ENCODE peak calls at places on chromosomes 12 and 14, in seven cellular contexts. One of them, this sample, is unnamed.

GRCh38 chr14:103118019-103118662 is 5.1 kb upstream of the TNFAIP2 start:
- DNase-seq in IMR-90: peak
- DNase-seq in HTR-8/SVneo: no peak
- DNase-seq in nucleus accumbens: peak
- DNase-seq in effector memory CD4-positive, alpha-beta T cell: no peak
- DNase-seq in activated CD4-positive, alpha-beta T cell treated with anti-CD3 and anti-CD28 coated beads for 1 hour: no peak
- DNase-seq in LNCaP clone FGC: no peak
- DNase-seq in this sample: no peak

GRCh38 chr12:131775904-131776889 is 52.0 kb upstream of the MMP17 start:
- DNase-seq in IMR-90: no peak
- DNase-seq in nucleus accumbens: no peak
- DNase-seq in HTR-8/SVneo: no peak
- DNase-seq in LNCaP clone FGC: no peak
- DNase-seq in activated CD4-positive, alpha-beta T cell treated with anti-CD3 and anti-CD28 coated beads for 1 hour: no peak
- DNase-seq in effector memory CD4-positive, alpha-beta T cell: no peak
- DNase-seq in this sample: no peak

GRCh38 chr12:113052326-113052725 is 4.2 kb upstream of the DTX1 start:
- DNase-seq in effector memory CD4-positive, alpha-beta T cell: no peak
- DNase-seq in LNCaP clone FGC: no peak
- DNase-seq in activated CD4-positive, alpha-beta T cell treated with anti-CD3 and anti-CD28 coated beads for 1 hour: no peak
- DNase-seq in IMR-90: no peak
- DNase-seq in nucleus accumbens: no peak
- DNase-seq in HTR-8/SVneo: no peak
- DNase-seq in this sample: no peak

GRCh38 chr12:85803231-85803630 is 33.0 kb downstream of the RASSF9 start:
- DNase-seq in LNCaP clone FGC: no peak
- DNase-seq in activated CD4-positive, alpha-beta T cell treated with anti-CD3 and anti-CD28 coated beads for 1 hour: no peak
- DNase-seq in nucleus accumbens: no peak
- DNase-seq in HTR-8/SVneo: no peak
- DNase-seq in effector memory CD4-positive, alpha-beta T cell: no peak
- DNase-seq in IMR-90: peak
- DNase-seq in this sample: no peak

GRCh38 chr14:80805136-80805535 is 136.4 kb downstream of the CEP128 start:
- DNase-seq in HTR-8/SVneo: no peak
- DNase-seq in LNCaP clone FGC: no peak
- DNase-seq in effector memory CD4-positive, alpha-beta T cell: no peak
- DNase-seq in nucleus accumbens: no peak
- DNase-seq in activated CD4-positive, alpha-beta T cell treated with anti-CD3 and anti-CD28 coated beads for 1 hour: no peak
- DNase-seq in IMR-90: peak
- DNase-seq in this sample: no peak

GRCh38 chr14:97266653-97267052 is 469.5 kb downstream of the VRK1 start:
- DNase-seq in activated CD4-positive, alpha-beta T cell treated with anti-CD3 and anti-CD28 coated beads for 1 hour: no peak
- DNase-seq in IMR-90: no peak
- DNase-seq in LNCaP clone FGC: no peak
- DNase-seq in nucleus accumbens: no peak
- DNase-seq in HTR-8/SVneo: no peak
- DNase-seq in effector memory CD4-positive, alpha-beta T cell: no peak
- DNase-seq in this sample: peak

GRCh38 chr14:100577986-100578431 is 9.2 kb downstream of the BEGAIN start:
- DNase-seq in HTR-8/SVneo: no peak
- DNase-seq in nucleus accumbens: no peak
- DNase-seq in IMR-90: no peak
- DNase-seq in activated CD4-positive, alpha-beta T cell treated with anti-CD3 and anti-CD28 coated beads for 1 hour: no peak
- DNase-seq in LNCaP clone FGC: no peak
- DNase-seq in effector memory CD4-positive, alpha-beta T cell: no peak
- DNase-seq in this sample: no peak

GRCh38 chr14:49586673-49587460 is 687 bp upstream of the RPS29 start:
- DNase-seq in effector memory CD4-positive, alpha-beta T cell: peak
- DNase-seq in nucleus accumbens: no peak
- DNase-seq in HTR-8/SVneo: no peak
- DNase-seq in activated CD4-positive, alpha-beta T cell treated with anti-CD3 and anti-CD28 coated beads for 1 hour: peak
- DNase-seq in IMR-90: peak
- DNase-seq in LNCaP clone FGC: peak
- DNase-seq in this sample: peak

GRCh38 chr14:21092147-21093011 is 6.1 kb downstream of the ZNF219 start:
- DNase-seq in HTR-8/SVneo: peak
- DNase-seq in LNCaP clone FGC: peak
- DNase-seq in IMR-90: peak
- DNase-seq in nucleus accumbens: peak
- DNase-seq in activated CD4-positive, alpha-beta T cell treated with anti-CD3 and anti-CD28 coated beads for 1 hour: peak
- DNase-seq in effector memory CD4-positive, alpha-beta T cell: peak
- DNase-seq in this sample: peak

GRCh38 chr12:120474092-120474960 is 4.8 kb upstream of the SRSF9 start:
- DNase-seq in HTR-8/SVneo: peak
- DNase-seq in activated CD4-positive, alpha-beta T cell treated with anti-CD3 and anti-CD28 coated beads for 1 hour: no peak
- DNase-seq in IMR-90: peak
- DNase-seq in LNCaP clone FGC: peak
- DNase-seq in nucleus accumbens: no peak
- DNase-seq in effector memory CD4-positive, alpha-beta T cell: no peak
- DNase-seq in this sample: peak

GRCh38 chr14:96037891-96038557 is 1.1 kb upstream of the C14orf132 start:
- DNase-seq in activated CD4-positive, alpha-beta T cell treated with anti-CD3 and anti-CD28 coated beads for 1 hour: no peak
- DNase-seq in IMR-90: no peak
- DNase-seq in nucleus accumbens: no peak
- DNase-seq in effector memory CD4-positive, alpha-beta T cell: no peak
- DNase-seq in LNCaP clone FGC: no peak
- DNase-seq in HTR-8/SVneo: no peak
- DNase-seq in this sample: no peak

GRCh38 chr12:52063986-52064649 is 5.7 kb upstream of the ATG101 start:
- DNase-seq in IMR-90: peak
- DNase-seq in effector memory CD4-positive, alpha-beta T cell: no peak
- DNase-seq in nucleus accumbens: peak
- DNase-seq in HTR-8/SVneo: no peak
- DNase-seq in LNCaP clone FGC: no peak
- DNase-seq in activated CD4-positive, alpha-beta T cell treated with anti-CD3 and anti-CD28 coated beads for 1 hour: no peak
- DNase-seq in this sample: no peak